ENCODE peak calls at places on chromosomes 13 and 19, in nine cellular contexts. F is A549, H is progenitor cell of endocrine pancreas, G is ascending aorta, E is transverse colon, C is IMR-90, S is Calu3, D is tibial nerve, N is chondrocyte. T is an unnamed sample.

GRCh38 chr13:90696254-90696653 is 651.2 kb upstream of the MIR17HG start:
- DNase-seq in N (no peak), G (no peak), S (no peak), C (peak), H (no peak), D (no peak), F (no peak), E (no peak), T (no peak)

GRCh38 chr19:18761531-18762110 is 29.5 kb downstream of the COMP start:
- DNase-seq in F (no peak), N (no peak), E (no peak), S (no peak), C (no peak), H (no peak), G (no peak), D (no peak), T (no peak)

GRCh38 chr13:35309711-35310110 is 166.8 kb downstream of the MAB21L1 start:
- DNase-seq in N (no peak), F (no peak), C (no peak), S (no peak), D (no peak), G (no peak), H (no peak), E (no peak), T (no peak)

GRCh38 chr19:33311326-33311682 is 9.0 kb upstream of the CEBPA start:
- DNase-seq in E (peak), C (no peak), D (no peak), S (peak), H (no peak), N (no peak), G (no peak), F (no peak), T (no peak)

GRCh38 chr19:28475525-28475924 is 737.4 kb downstream of the UQCRFS1 start:
- DNase-seq in H (no peak), E (no peak), G (no peak), C (no peak), F (no peak), S (no peak), D (no peak), N (no peak), T (no peak)

GRCh38 chr13:51278426-51279130 is 56.4 kb downstream of the FAM124A start:
- DNase-seq in D (no peak), S (no peak), C (no peak), H (no peak), G (no peak), N (no peak), E (no peak), F (no peak), T (no peak)

GRCh38 chr19:31574251-31574973 is 225.2 kb upstream of the TSHZ3 start:
- DNase-seq in N (no peak), H (no peak), G (no peak), D (no peak), F (no peak), C (no peak), S (no peak), E (no peak), T (no peak)

GRCh38 chr13:104810242-104810641 is 1725.2 kb downstream of the EFNB2 start:
- DNase-seq in C (no peak), H (no peak), N (no peak), E (no peak), S (no peak), D (no peak), F (no peak), G (no peak), T (no peak)

GRCh38 chr19:42469311-42470239 is 26.8 kb upstream of the CXCL17 start:
- DNase-seq in D (no peak), C (no peak), G (no peak), S (no peak), H (no peak), E (no peak), F (no peak), N (no peak), T (no peak)

GRCh38 chr13:99902657-99903056 is 68.9 kb downstream of the ZIC5 start:
- DNase-seq in F (no peak), C (no peak), N (no peak), E (no peak), G (no peak), D (no peak), S (no peak), H (no peak), T (no peak)

GRCh38 chr13:113860579-113861432 is 3.1 kb downstream of the GAS6 start:
- DNase-seq in C (no peak), F (no peak), H (peak), D (no peak), G (no peak), E (peak), N (no peak), S (no peak), T (peak)

GRCh38 chr19:34288381-34288780 is 34.0 kb downstream of the GARRE1 start:
- DNase-seq in S (no peak), D (no peak), H (no peak), F (no peak), N (no peak), E (no peak), G (no peak), C (no peak), T (no peak)

GRCh38 chr13:34019870-34020269 is 201.9 kb downstream of the RFC3 start:
- DNase-seq in S (no peak), F (no peak), G (no peak), C (no peak), E (no peak), H (no peak), N (no peak), D (no peak), T (no peak)

GRCh38 chr19:49338691-49339363 is 3.6 kb downstream of the CD37 start:
- DNase-seq in D (no peak), F (peak), H (peak), S (peak), C (no peak), E (peak), G (peak), N (peak), T (no peak)

GRCh38 chr13:36251012-36251411 is 36.7 kb upstream of the SOHLH2 start:
- DNase-seq in C (no peak), D (no peak), H (no peak), G (no peak), S (no peak), F (no peak), N (no peak), E (no peak), T (no peak)

GRCh38 chr13:20114066-20114465 is 46.8 kb downstream of the GJA3 start:
- DNase-seq in E (no peak), N (no peak), G (no peak), C (no peak), H (no peak), S (no peak), D (no peak), F (no peak), T (no peak)

GRCh38 chr13:31234729-31235128 is 35.0 kb downstream of the B3GLCT start:
- DNase-seq in N (no peak), C (no peak), G (no peak), D (no peak), H (no peak), F (peak), S (no peak), E (no peak), T (no peak)

GRCh38 chr19:3479177-3479818 is 1.0 kb downstream of the SMIM24 start:
- DNase-seq in E (peak), D (no peak), F (no peak), S (no peak), H (no peak), C (no peak), N (no peak), G (no peak), T (peak)

GRCh38 chr19:11191273-11191755 is 6.0 kb downstream of the KANK2 start:
- DNase-seq in N (peak), E (peak), G (peak), H (no peak), S (no peak), F (peak), D (peak), C (peak), T (no peak)

GRCh38 chr19:53877361-53877766 is 4.6 kb upstream of the PRKCG start:
- DNase-seq in G (no peak), C (no peak), N (no peak), E (no peak), F (no peak), S (no peak), H (no peak), D (no peak), T (no peak)

GRCh38 chr19:35436477-35437141 is 11.4 kb upstream of the FFAR2 start:
- DNase-seq in D (peak), N (no peak), H (no peak), F (no peak), S (peak), G (no peak), E (peak), C (no peak), T (no peak)

GRCh38 chr19:19049406-19049805 is 14.4 kb upstream of the SLC25A42 start:
- DNase-seq in G (no peak), N (no peak), E (no peak), H (no peak), D (no peak), F (no peak), S (no peak), C (peak), T (no peak)

GRCh38 chr19:16325161-16325527 is 518 bp downstream of the KLF2 start:
- DNase-seq in G (no peak), C (no peak), F (no peak), H (peak), D (no peak), S (peak), N (no peak), E (peak), T (peak)

GRCh38 chr19:558770-559439 is 13.5 kb upstream of the BSG start:
- DNase-seq in S (no peak), G (no peak), D (no peak), H (no peak), N (peak), E (peak), C (peak), F (no peak), T (no peak)

GRCh38 chr19:49689133-49690072 is at the start of gene ADM5:
- DNase-seq in S (no peak), D (no peak), F (no peak), C (no peak), N (no peak), G (no peak), H (peak), E (peak), T (no peak)

GRCh38 chr19:32671883-32672282 is 3.1 kb downstream of the ANKRD27 start:
- DNase-seq in N (no peak), F (no peak), G (no peak), C (no peak), H (no peak), D (no peak), S (no peak), E (no peak), T (no peak)

GRCh38 chr19:15265849-15266248 is 33.6 kb upstream of the EPHX3 start:
- DNase-seq in E (peak), F (no peak), G (peak), N (no peak), D (peak), S (no peak), C (peak), H (no peak), T (no peak)

GRCh38 chr13:30697177-30697953 is 38.0 kb upstream of the ALOX5AP start:
- DNase-seq in F (no peak), D (no peak), H (no peak), S (no peak), E (no peak), C (no peak), G (peak), N (no peak), T (no peak)

GRCh38 chr19:7757358-7757757 is 5.7 kb upstream of the CLEC4M start:
- DNase-seq in H (no peak), S (no peak), G (no peak), N (no peak), F (no peak), C (no peak), E (no peak), D (no peak), T (no peak)

GRCh38 chr13:41562083-41562482 is 104.7 kb downstream of the RGCC start:
- DNase-seq in D (peak), G (no peak), H (no peak), E (peak), S (no peak), F (no peak), N (no peak), C (peak), T (no peak)

GRCh38 chr13:59442946-59443345 is 720.8 kb downstream of the DIAPH3 start:
- DNase-seq in E (no peak), H (no peak), C (peak), S (no peak), N (no peak), D (no peak), G (no peak), F (no peak), T (no peak)

GRCh38 chr13:27211771-27212364 is 39.5 kb upstream of the RPL21 start:
- DNase-seq in N (no peak), D (no peak), F (no peak), G (no peak), H (no peak), S (no peak), E (no peak), C (peak), T (no peak)

GRCh38 chr19:10226376-10227214 is 4.5 kb downstream of the S1PR2 start:
- DNase-seq in E (peak), C (peak), H (no peak), G (peak), F (no peak), D (peak), S (no peak), N (no peak), T (no peak)

GRCh38 chr19:42596391-42597071 is 1.8 kb upstream of the CEACAM8 start:
- DNase-seq in H (peak), E (peak), S (peak), F (peak), C (no peak), G (no peak), N (no peak), D (no peak), T (no peak)

GRCh38 chr13:45162194-45162593 is 38.7 kb downstream of the KCTD4 start:
- DNase-seq in D (no peak), C (peak), E (no peak), S (no peak), H (no peak), F (no peak), N (no peak), G (no peak), T (no peak)

GRCh38 chr13:113863511-113864302 is at the start of gene GAS6:
- DNase-seq in C (no peak), D (no peak), N (no peak), F (peak), G (peak), H (peak), E (peak), S (no peak), T (peak)

DNA sequence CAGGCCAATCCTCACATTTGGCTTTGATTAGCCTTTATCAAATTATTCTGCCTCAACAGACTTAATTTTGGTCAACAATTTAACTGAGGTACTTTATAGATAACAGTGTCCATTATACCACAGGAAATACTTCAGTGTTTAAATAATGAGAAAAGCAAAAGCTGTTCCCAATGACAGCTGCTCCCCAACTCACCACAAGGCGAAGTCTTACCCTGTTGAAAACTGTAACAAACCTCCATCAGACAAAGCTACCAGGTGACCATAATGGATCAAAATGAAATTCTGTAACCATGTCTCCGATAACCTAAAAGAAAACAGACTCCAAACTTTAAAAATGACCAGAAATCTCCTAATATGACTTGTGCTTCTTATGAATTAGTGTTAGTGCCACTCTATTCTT is 50.3 kb downstream of the ZNF44 start:
- DNase-seq in G (no peak), E (no peak), S (no peak), F (no peak), D (no peak), N (no peak), C (no peak), H (no peak), T (no peak)
- TF ChIP-seq CTCF in G (no peak), E (no peak), S (no peak), F (no peak), D (no peak), N (no peak), C (no peak), H (no peak), T (no peak)

GRCh38 chr13:84823528-84823927 is 941.3 kb upstream of the SLITRK1 start:
- DNase-seq in N (no peak), F (no peak), G (no peak), D (no peak), C (no peak), E (no peak), S (no peak), H (no peak), T (no peak)
- TF ChIP-seq CTCF in N (no peak), F (no peak), G (no peak), D (no peak), C (no peak), E (no peak), S (no peak), H (no peak), T (no peak)

GRCh38 chr19:36771275-36772231 is 1.1 kb downstream of the ZNF850 start:
- DNase-seq in S (peak), C (peak), F (no peak), N (no peak), D (peak), E (peak), G (peak), H (peak), T (no peak)
- TF ChIP-seq CTCF in S (no peak), C (no peak), F (no peak), N (no peak), D (no peak), E (no peak), G (no peak), H (no peak), T (no peak)

DNA sequence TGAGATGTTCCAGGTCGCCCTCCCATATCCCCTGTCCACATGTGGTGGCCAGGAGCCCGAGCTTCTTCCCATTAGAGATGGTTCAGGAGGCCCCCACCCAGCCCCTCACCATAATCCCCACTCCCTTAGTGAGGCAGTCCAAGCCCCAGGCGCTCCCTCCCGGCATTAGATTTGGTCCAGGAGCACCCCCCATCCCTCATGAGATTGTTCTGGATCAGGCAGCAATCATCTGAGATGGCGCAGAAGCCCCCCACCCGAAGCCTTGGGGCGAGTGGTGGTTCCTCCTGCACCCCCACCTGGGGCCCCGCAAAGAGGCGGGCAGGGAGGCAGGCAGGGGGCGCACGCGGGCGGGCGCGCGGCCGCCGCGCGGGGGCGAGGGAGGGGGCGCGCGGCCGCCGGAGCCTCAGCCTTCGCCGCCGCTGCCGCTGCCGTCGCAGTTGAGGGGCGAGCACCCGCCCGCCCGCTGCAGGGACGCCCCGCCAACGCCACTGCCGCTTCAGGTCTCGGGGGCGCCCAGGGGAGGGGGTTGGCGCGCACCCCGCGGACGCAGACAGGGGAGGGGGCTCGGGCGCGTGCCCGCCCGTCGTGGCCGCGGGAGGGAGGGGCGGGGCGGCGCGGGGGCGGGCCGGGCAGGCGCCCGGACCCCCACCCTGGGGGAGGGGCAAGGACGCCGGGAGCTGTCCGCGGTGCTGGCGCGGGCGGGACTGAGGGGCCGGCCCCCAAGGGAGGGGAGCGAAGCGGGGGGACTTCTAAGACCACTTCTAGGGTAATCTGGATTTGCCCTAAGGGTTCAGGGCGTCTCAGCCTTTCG is 46.4 kb upstream of the SHKBP1 start:
- DNase-seq in D (no peak), E (no peak), C (no peak), H (peak), S (peak), F (peak), G (no peak), N (no peak), T (peak)
- TF ChIP-seq CTCF in D (no peak), E (no peak), C (peak), H (no peak), S (peak), F (peak), G (peak), N (peak), T (no peak)

GRCh38 chr19:45444318-45445041 is 20.8 kb upstream of the ERCC1 start:
- DNase-seq in E (peak), F (peak), S (peak), H (peak), N (no peak), D (peak), G (peak), C (peak), T (peak)
- TF ChIP-seq CTCF in E (no peak), F (peak), S (no peak), H (peak), N (peak), D (peak), G (no peak), C (peak), T (no peak)

GRCh38 chr19:2083174-2083854 is 12.8 kb downstream of the MOB3A start:
- DNase-seq in C (no peak), H (no peak), G (no peak), D (no peak), F (no peak), E (peak), S (no peak), N (no peak), T (peak)

GRCh38 chr19:2089727-2090053 is 6.4 kb downstream of the MOB3A start:
- DNase-seq in C (no peak), N (no peak), S (no peak), F (no peak), G (no peak), E (no peak), D (no peak), H (no peak), T (no peak)

GRCh38 chr19:2084993-2085720 is 11.0 kb downstream of the MOB3A start:
- DNase-seq in D (peak), S (no peak), F (no peak), G (peak), C (no peak), N (no peak), E (peak), H (no peak), T (peak)

GRCh38 chr19:2089001-2089711 is 7.0 kb downstream of the MOB3A start:
- DNase-seq in N (no peak), D (no peak), H (no peak), G (no peak), F (no peak), S (no peak), C (peak), E (no peak), T (no peak)

GRCh38 chr19:2087621-2088100 is 8.5 kb downstream of the MOB3A start:
- DNase-seq in D (no peak), E (peak), F (no peak), S (no peak), N (no peak), H (no peak), G (no peak), C (no peak), T (no peak)
- TF ChIP-seq CTCF in D (no peak), E (no peak), F (no peak), S (no peak), N (no peak), H (no peak), G (no peak), C (no peak), T (peak)

DNA sequence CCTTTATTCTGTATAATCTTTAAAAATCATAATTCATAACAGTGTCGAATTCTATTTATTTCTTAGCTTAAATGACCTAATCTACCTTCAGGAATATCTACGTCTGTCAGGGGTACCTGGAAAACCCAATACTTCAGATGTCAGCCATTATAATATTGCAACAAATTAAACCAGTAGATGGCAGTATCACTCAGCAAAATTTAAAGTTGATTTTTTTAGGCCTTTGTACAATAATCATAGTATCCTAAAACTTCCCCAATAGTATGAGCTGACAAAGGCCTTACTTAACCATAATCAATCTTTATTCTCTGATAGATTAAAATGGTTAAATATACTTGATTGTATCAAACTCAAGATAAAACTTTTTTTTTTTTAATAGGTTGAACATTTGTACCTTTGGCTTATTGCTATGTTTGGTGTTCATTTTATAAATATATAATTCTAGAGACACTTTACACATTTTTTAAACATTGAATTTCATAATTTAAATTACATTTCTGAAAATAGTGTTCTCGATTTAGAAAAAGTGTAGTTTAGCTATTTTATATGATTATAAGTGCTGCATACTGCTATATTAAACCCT is 830.2 kb upstream of the SPRY2 start:
- DNase-seq in D (no peak), F (no peak), S (no peak), C (no peak), E (no peak), N (no peak), H (no peak), G (no peak), T (no peak)
- TF ChIP-seq CTCF in D (peak), F (peak), S (no peak), C (peak), E (peak), N (peak), H (peak), G (no peak), T (no peak)

T was measured in natural killer cell.